ENCODE peak calls at places on chromosomes 11 and 22, in eight cellular contexts. E is activated naive CD4-positive, alpha-beta T cell; K is fibroblast of pulmonary artery; S is EL; I is RPMI7951; H is DMS53; B is lower leg skin; O is amniotic epithelial cell. Q is an unnamed sample.

GRCh38 chr22:23396362-23397007 is 183.6 kb downstream of the IGLL1 start:
- DNase-seq in S (no peak), I (no peak), O (no peak), E (no peak), B (no peak), H (no peak), K (no peak), Q (no peak)

GRCh38 chr11:65891180-65892136 is 985 bp downstream of the CCDC85B start:
- DNase-seq in I (peak; percentile 65), K (peak; percentile 59), S (peak; percentile 81), E (no peak), B (no peak), H (peak; percentile 79), O (peak; percentile 27), Q (no peak)

GRCh38 chr11:127843483-127844396 is 743.6 kb downstream of the ETS1 start:
- DNase-seq in H (peak; percentile 88), S (peak; percentile 67), K (peak; percentile 82), B (peak; percentile 27), E (peak; percentile 34), O (peak; percentile 22), I (peak; percentile 69), Q (peak; percentile 91)

GRCh38 chr11:125359130-125359529 is 136.9 kb downstream of the FEZ1 start:
- DNase-seq in H (no peak), I (no peak), K (no peak), E (no peak), B (no peak), O (no peak), S (no peak), Q (no peak)

GRCh38 chr22:23000657-23001439 is 69.5 kb upstream of the GNAZ start:
- DNase-seq in O (no peak), S (no peak), I (no peak), K (no peak), H (no peak), B (no peak), E (no peak), Q (no peak)

GRCh38 chr22:47854226-47854625 is 1091.8 kb downstream of the TBC1D22A start:
- DNase-seq in I (no peak), H (no peak), B (no peak), E (no peak), S (no peak), K (no peak), O (peak; percentile 10), Q (no peak)

GRCh38 chr11:6757373-6757967 is 14.3 kb downstream of the OR2AG2 start:
- DNase-seq in O (peak; percentile 53), E (peak; percentile 31), I (peak; percentile 59), S (peak; percentile 53), K (peak; percentile 80), H (peak; percentile 82), B (peak; percentile 36), Q (peak; percentile 66)

GRCh38 chr11:127247261-127247660 is 246.7 kb upstream of the KIRREL3 start:
- DNase-seq in K (no peak), I (no peak), S (no peak), E (no peak), H (no peak), B (no peak), O (no peak), Q (no peak)

GRCh38 chr11:31643831-31644230 is 134.3 kb downstream of the ELP4 start:
- DNase-seq in I (peak; percentile 78), K (peak; percentile 53), B (no peak), S (peak; percentile 68), H (no peak), E (no peak), O (peak; percentile 39), Q (no peak)

Q was measured in HT-29.